ENCODE peak calls at places on chromosomes 7 and 10, in nine cellular contexts. X is stomach, H is ovary, A is GM12878, R is IMR-90, E is breast epithelium, S is Peyer's patch, J is esophagus squamous epithelium, D is right lobe of liver. P is an unnamed sample.
A peak's percentile ranks its signal among the peaks of the same experiment; 100 is the strongest.

GRCh38 chr10:2798340-2798739 is 269.0 kb upstream of the PFKP start:
- DNase-seq in X (no peak), H (no peak), A (no peak), R (no peak), E (no peak), S (no peak), J (no peak), D (no peak), P (no peak)

GRCh38 chr10:22427101-22427500 is 81.8 kb downstream of the SPAG6 start:
- DNase-seq in X (no peak), H (no peak), A (no peak), R (peak; percentile 72), E (no peak), S (no peak), J (no peak), D (no peak), P (peak; percentile 77)

GRCh38 chr10:126640391-126640790 is 30.1 kb downstream of the C10orf90 start:
- DNase-seq in X (no peak), H (no peak), A (no peak), R (no peak), E (no peak), S (no peak), J (no peak), D (no peak), P (no peak)

GRCh38 chr10:82778908-82779307 is 903.9 kb downstream of the NRG3 start:
- DNase-seq in X (no peak), H (no peak), A (no peak), R (no peak), E (no peak), S (no peak), J (no peak), D (no peak), P (no peak)

GRCh38 chr7:74256446-74257408 is 2.5 kb upstream of the RFC2 start:
- DNase-seq in X (no peak), H (no peak), A (no peak), R (peak; percentile 59), E (no peak), S (no peak), J (no peak), D (no peak), P (no peak)

GRCh38 chr10:120735773-120736371 is 115.3 kb upstream of the WDR11 start:
- DNase-seq in X (no peak), H (no peak), A (peak; percentile 7), R (peak; percentile 12), E (no peak), S (no peak), J (no peak), D (no peak), P (no peak)

GRCh38 chr7:121961491-121961890 is 88.5 kb downstream of the PTPRZ1 start:
- DNase-seq in X (no peak), H (no peak), A (no peak), R (no peak), E (no peak), S (no peak), J (no peak), D (no peak), P (no peak)

GRCh38 chr7:80843018-80843671 is 75.7 kb downstream of the SEMA3C start:
- DNase-seq in X (no peak), H (no peak), A (no peak), R (no peak), E (no peak), S (no peak), J (no peak), D (no peak), P (no peak)

GRCh38 chr10:30827531-30828120 is 198.1 kb upstream of the LYZL2 start:
- DNase-seq in X (no peak), H (no peak), A (no peak), R (peak; percentile 68), E (no peak), S (no peak), J (no peak), D (no peak), P (peak; percentile 57)

GRCh38 chr7:30977896-30978564 is 14.3 kb downstream of the GHRHR start:
- DNase-seq in X (peak; percentile 57), H (no peak), A (no peak), R (peak; percentile 4), E (no peak), S (no peak), J (no peak), D (peak; percentile 69), P (peak; percentile 58)

GRCh38 chr10:63094405-63094804 is 38.7 kb upstream of the NRBF2 start:
- DNase-seq in X (no peak), H (no peak), A (no peak), R (no peak), E (no peak), S (no peak), J (no peak), D (no peak), P (no peak)

GRCh38 chr7:108848486-108848885 is 278.8 kb downstream of the DNAJB9 start:
- DNase-seq in X (no peak), H (no peak), A (no peak), R (no peak), E (no peak), S (no peak), J (no peak), D (no peak), P (no peak)

GRCh38 chr7:140027866-140028265 is 34.9 kb downstream of the PARP12 start:
- DNase-seq in X (no peak), H (no peak), A (no peak), R (no peak), E (no peak), S (peak; percentile 9), J (no peak), D (no peak), P (no peak)

GRCh38 chr10:85319150-85319549 is 990.8 kb downstream of the CCSER2 start:
- DNase-seq in X (no peak), H (no peak), A (no peak), R (no peak), E (no peak), S (no peak), J (no peak), D (no peak), P (no peak)

GRCh38 chr10:92387289-92387940 is 96.4 kb downstream of the MARCHF5 start:
- DNase-seq in X (no peak), H (no peak), A (no peak), R (peak; percentile 75), E (no peak), S (no peak), J (no peak), D (no peak), P (peak; percentile 28)

GRCh38 chr10:20897146-20897834 is at the start of gene NEBL:
- DNase-seq in X (no peak), H (no peak), A (no peak), R (no peak), E (no peak), S (no peak), J (no peak), D (no peak), P (no peak)

GRCh38 chr10:35876248-35876647 is 234.2 kb upstream of the FZD8 start:
- DNase-seq in X (no peak), H (no peak), A (no peak), R (peak; percentile 73), E (no peak), S (no peak), J (no peak), D (no peak), P (no peak)

GRCh38 chr7:1971946-1972654 is 260.6 kb downstream of the MAD1L1 start:
- DNase-seq in X (no peak), H (no peak), A (no peak), R (no peak), E (no peak), S (no peak), J (no peak), D (peak; percentile 34), P (no peak)

GRCh38 chr7:147578196-147578595 is 1012.4 kb upstream of the C7orf33 start:
- DNase-seq in X (no peak), H (no peak), A (no peak), R (no peak), E (no peak), S (no peak), J (no peak), D (no peak), P (no peak)

GRCh38 chr10:68471063-68471585 is 649 bp downstream of the DNA2 start:
- DNase-seq in X (no peak), H (no peak), A (no peak), R (no peak), E (no peak), S (no peak), J (no peak), D (no peak), P (no peak)

GRCh38 chr7:41956276-41956675 is 253.4 kb upstream of the INHBA start:
- DNase-seq in X (no peak), H (no peak), A (no peak), R (no peak), E (no peak), S (no peak), J (no peak), D (no peak), P (no peak)

GRCh38 chr7:10874666-10875065 is 99.0 kb upstream of the PHF14 start:
- DNase-seq in X (no peak), H (no peak), A (no peak), R (no peak), E (no peak), S (no peak), J (no peak), D (no peak), P (no peak)

GRCh38 chr10:90591629-90592028 is 266.2 kb downstream of the HTR7 start:
- DNase-seq in X (no peak), H (no peak), A (no peak), R (no peak), E (no peak), S (no peak), J (no peak), D (no peak), P (no peak)
- TF ChIP-seq POLR2A in X (no peak), H (no peak), A (no peak), R (no peak), E (no peak), S (no peak), J (no peak), D (no peak), P (no peak)

GRCh38 chr7:37675739-37676138 is 7.8 kb upstream of the GPR141 start:
- DNase-seq in X (no peak), H (no peak), A (no peak), R (no peak), E (no peak), S (no peak), J (no peak), D (no peak), P (no peak)
- H3K4me1 ChIP-seq in X (no peaks in the 10 kb centered on the region), H (no peaks in the 10 kb centered on the region), A (peaks cover 4% of the 10 kb centered on the region), R (no peaks in the 10 kb centered on the region), E (no peaks in the 10 kb centered on the region), S (no peaks in the 10 kb centered on the region), J (no peaks in the 10 kb centered on the region), D (no peaks in the 10 kb centered on the region), P (no peaks in the 10 kb centered on the region)

GRCh38 chr10:119103687-119104652 is at the start of gene DENND10:
- DNase-seq in X (peak; percentile 85), H (peak; percentile 86), A (no peak), R (peak; percentile 72), E (peak; percentile 79), S (peak; percentile 90), J (peak; percentile 52), D (peak; percentile 89), P (peak; percentile 73)
- TF ChIP-seq POLR2A in X (no peak), H (peak; percentile 73), A (peak; percentile 96), R (peak; percentile 78), E (no peak), S (peak; percentile 87), J (peak; percentile 83), D (peak; percentile 84), P (peak; percentile 83)

DNA sequence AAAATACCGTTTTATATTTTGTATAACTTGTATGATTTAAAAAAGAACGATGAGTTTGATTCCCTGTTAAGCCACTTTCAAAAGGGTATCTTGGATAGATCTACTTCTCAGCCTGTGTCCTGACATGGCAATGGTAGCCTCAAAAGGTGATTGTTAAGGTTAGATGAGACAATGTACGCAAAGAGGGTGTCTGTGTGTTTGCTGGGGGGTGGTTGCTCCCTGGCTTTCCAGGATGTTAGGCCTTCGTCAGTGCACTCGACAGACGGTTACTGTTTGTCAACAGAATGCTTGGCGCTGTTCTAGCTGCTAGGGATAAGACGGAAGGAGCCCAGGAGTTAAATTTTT is 90.3 kb downstream of the NEURL1 start:
- DNase-seq in X (no peak), H (no peak), A (no peak), R (no peak), E (no peak), S (no peak), J (no peak), D (no peak), P (no peak)
- H3K4me1 ChIP-seq in X (peaks cover 16% of the 10 kb centered on the region), H (peaks cover 3% of the 10 kb centered on the region), A (peaks cover 5% of the 10 kb centered on the region), R (no peaks in the 10 kb centered on the region), E (no peaks in the 10 kb centered on the region), S (no peaks in the 10 kb centered on the region), J (peaks cover 4% of the 10 kb centered on the region), D (no peaks in the 10 kb centered on the region), P (peaks cover 8% of the 10 kb centered on the region)